ENCODE peak calls at places on chromosomes 11 and 22, in six cellular contexts. One of them, this sample, is unnamed.

GRCh38 chr11:10654211-10655150 is 39.1 kb downstream of the IRAG1 start:
- DNase-seq in H9: no peak
- DNase-seq in lung: no peak
- DNase-seq in A549: peak; percentile 35
- DNase-seq in body of pancreas: peak; percentile 38
- DNase-seq in foreskin keratinocyte: peak; percentile 40
- DNase-seq in this sample: no peak

GRCh38 chr22:27668828-27669797 is 132.4 kb downstream of the MN1 start:
- DNase-seq in lung: no peak
- DNase-seq in H9: peak; percentile 48
- DNase-seq in A549: peak; percentile 58
- DNase-seq in foreskin keratinocyte: peak; percentile 66
- DNase-seq in body of pancreas: peak; percentile 36
- DNase-seq in this sample: no peak

GRCh38 chr11:41201156-41201555 is 258.3 kb downstream of the LRRC4C start:
- DNase-seq in foreskin keratinocyte: peak; percentile 8
- DNase-seq in lung: peak; percentile 30
- DNase-seq in A549: no peak
- DNase-seq in body of pancreas: no peak
- DNase-seq in H9: peak; percentile 54
- DNase-seq in this sample: no peak

GRCh38 chr11:120209750-120210650 is 832 bp upstream of the OAF start:
- DNase-seq in foreskin keratinocyte: no peak
- DNase-seq in lung: no peak
- DNase-seq in body of pancreas: no peak
- DNase-seq in A549: no peak
- DNase-seq in H9: no peak
- DNase-seq in this sample: no peak

GRCh38 chr11:97965849-97966646 is 1054.7 kb upstream of the CNTN5 start:
- DNase-seq in lung: no peak
- DNase-seq in foreskin keratinocyte: peak; percentile 86
- DNase-seq in A549: no peak
- DNase-seq in body of pancreas: no peak
- DNase-seq in H9: no peak
- DNase-seq in this sample: peak; percentile 84

GRCh38 chr11:111612211-111612610 is 10.0 kb downstream of the SIK2 start:
- DNase-seq in body of pancreas: no peak
- DNase-seq in H9: no peak
- DNase-seq in lung: no peak
- DNase-seq in A549: no peak
- DNase-seq in foreskin keratinocyte: no peak
- DNase-seq in this sample: peak; percentile 29

GRCh38 chr11:2348986-2349385 is 28.1 kb upstream of the CD81 start:
- DNase-seq in lung: no peak
- DNase-seq in H9: no peak
- DNase-seq in body of pancreas: no peak
- DNase-seq in A549: no peak
- DNase-seq in foreskin keratinocyte: no peak
- DNase-seq in this sample: no peak

GRCh38 chr11:21948876-21949275 is 244.0 kb upstream of the ANO5 start:
- DNase-seq in body of pancreas: no peak
- DNase-seq in lung: no peak
- DNase-seq in A549: no peak
- DNase-seq in foreskin keratinocyte: no peak
- DNase-seq in H9: no peak
- DNase-seq in this sample: no peak

GRCh38 chr11:1562469-1563148 is 9.5 kb downstream of the DUSP8 start:
- DNase-seq in H9: no peak
- DNase-seq in A549: no peak
- DNase-seq in foreskin keratinocyte: no peak
- DNase-seq in body of pancreas: no peak
- DNase-seq in lung: no peak
- DNase-seq in this sample: no peak

GRCh38 chr11:67281552-67282150 is 7.5 kb upstream of the ANKRD13D start:
- DNase-seq in body of pancreas: peak; percentile 9
- DNase-seq in foreskin keratinocyte: no peak
- DNase-seq in A549: no peak
- DNase-seq in H9: no peak
- DNase-seq in lung: no peak
- DNase-seq in this sample: no peak

GRCh38 chr11:67282155-67282875 is 6.8 kb upstream of the ANKRD13D start:
- DNase-seq in lung: no peak
- DNase-seq in body of pancreas: peak; percentile 9
- DNase-seq in foreskin keratinocyte: no peak
- DNase-seq in H9: no peak
- DNase-seq in A549: no peak
- DNase-seq in this sample: no peak

GRCh38 chr11:67284811-67285540 is 4.1 kb upstream of the ANKRD13D start:
- DNase-seq in lung: no peak
- DNase-seq in foreskin keratinocyte: no peak
- DNase-seq in A549: no peak
- DNase-seq in H9: no peak
- DNase-seq in body of pancreas: peak; percentile 9
- DNase-seq in this sample: no peak

GRCh38 chr11:67282876-67283371 is 6.2 kb upstream of the ANKRD13D start:
- DNase-seq in lung: no peak
- DNase-seq in foreskin keratinocyte: no peak
- DNase-seq in body of pancreas: peak; percentile 10
- DNase-seq in A549: no peak
- DNase-seq in H9: no peak
- DNase-seq in this sample: no peak

DNA sequence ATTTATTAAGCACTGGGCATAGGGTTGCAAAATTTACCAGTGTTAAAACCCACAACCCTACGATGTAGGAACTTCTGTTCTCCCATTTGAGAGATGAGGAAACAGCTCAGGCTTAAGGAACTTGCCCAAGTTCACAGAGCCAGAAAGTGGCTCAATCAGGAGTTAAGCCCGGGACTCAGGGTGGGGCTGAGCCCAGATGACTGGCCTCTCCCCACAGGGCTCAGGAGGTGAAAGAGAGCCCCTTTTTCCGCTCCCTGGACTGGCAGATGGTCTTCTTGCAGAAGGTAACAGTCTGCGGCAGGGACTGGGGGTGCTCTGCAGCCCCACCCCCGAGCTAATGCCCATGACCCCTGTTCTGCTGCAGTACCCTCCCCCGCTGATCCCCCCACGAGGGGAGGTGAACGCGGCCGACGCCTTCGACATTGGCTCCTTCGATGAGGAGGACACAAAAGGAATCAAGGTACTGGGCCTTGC is 5.6 kb upstream of the ANKRD13D start:
- DNase-seq in foreskin keratinocyte: no peak
- DNase-seq in A549: no peak
- DNase-seq in body of pancreas: peak; percentile 10
- DNase-seq in lung: no peak
- DNase-seq in H9: no peak
- DNase-seq in this sample: no peak
- H3K27ac ChIP-seq in foreskin keratinocyte: no peak overlapping the region
- H3K27ac ChIP-seq in A549: no peak overlapping the region
- H3K27ac ChIP-seq in body of pancreas: no peak overlapping the region
- H3K27ac ChIP-seq in lung: no peak overlapping the region
- H3K27ac ChIP-seq in H9: no peak overlapping the region
- H3K27ac ChIP-seq in this sample: no peak overlapping the region

DNA sequence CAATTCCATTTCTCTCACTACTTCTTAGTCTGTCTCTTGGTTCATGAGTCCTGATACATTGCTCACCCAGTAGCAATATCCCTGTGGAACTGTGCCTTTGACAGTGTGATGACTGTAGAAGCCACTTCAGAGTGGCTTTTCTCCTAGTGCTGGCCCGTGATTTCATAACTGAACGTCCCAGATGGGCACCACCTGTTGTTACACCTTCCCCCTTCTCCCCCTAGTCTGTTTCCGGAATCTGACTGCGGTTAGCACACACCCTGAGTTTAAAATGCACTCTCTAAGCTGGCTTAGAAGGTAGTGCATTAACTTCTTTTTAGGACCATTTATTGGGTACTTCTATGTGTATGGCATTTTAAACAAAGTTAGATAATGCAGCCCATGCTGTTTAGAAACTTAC is 83.0 kb downstream of the ALX4 start:
- DNase-seq in H9: no peak
- DNase-seq in lung: no peak
- DNase-seq in body of pancreas: no peak
- DNase-seq in A549: no peak
- DNase-seq in foreskin keratinocyte: no peak
- DNase-seq in this sample: no peak
- TF ChIP-seq CTCF in H9: no peak
- TF ChIP-seq CTCF in lung: no peak
- TF ChIP-seq CTCF in body of pancreas: no peak
- TF ChIP-seq CTCF in A549: no peak
- TF ChIP-seq CTCF in foreskin keratinocyte: no peak
- TF ChIP-seq CTCF in this sample: no peak

GRCh38 chr22:17091851-17092250 is 7.1 kb downstream of the IL17RA start:
- DNase-seq in foreskin keratinocyte: no peak
- DNase-seq in lung: no peak
- DNase-seq in H9: no peak
- DNase-seq in body of pancreas: no peak
- DNase-seq in A549: no peak
- DNase-seq in this sample: no peak
- H3K27ac ChIP-seq in foreskin keratinocyte: no peak overlapping the region
- H3K27ac ChIP-seq in lung: no peak overlapping the region
- H3K27ac ChIP-seq in H9: no peak overlapping the region
- H3K27ac ChIP-seq in body of pancreas: no peak overlapping the region
- H3K27ac ChIP-seq in A549: no peak overlapping the region
- H3K27ac ChIP-seq in this sample: peak overlapping the region; percentile 2

GRCh38 chr11:66219846-66220565 is 48.4 kb upstream of the RAB1B start:
- DNase-seq in H9: peak; percentile 12
- DNase-seq in body of pancreas: no peak
- DNase-seq in lung: no peak
- DNase-seq in A549: no peak
- DNase-seq in foreskin keratinocyte: no peak
- DNase-seq in this sample: no peak
- TF ChIP-seq CTCF in H9: no peak
- TF ChIP-seq CTCF in body of pancreas: no peak
- TF ChIP-seq CTCF in lung: no peak
- TF ChIP-seq CTCF in A549: no peak
- TF ChIP-seq CTCF in foreskin keratinocyte: no peak
- TF ChIP-seq CTCF in this sample: no peak

DNA sequence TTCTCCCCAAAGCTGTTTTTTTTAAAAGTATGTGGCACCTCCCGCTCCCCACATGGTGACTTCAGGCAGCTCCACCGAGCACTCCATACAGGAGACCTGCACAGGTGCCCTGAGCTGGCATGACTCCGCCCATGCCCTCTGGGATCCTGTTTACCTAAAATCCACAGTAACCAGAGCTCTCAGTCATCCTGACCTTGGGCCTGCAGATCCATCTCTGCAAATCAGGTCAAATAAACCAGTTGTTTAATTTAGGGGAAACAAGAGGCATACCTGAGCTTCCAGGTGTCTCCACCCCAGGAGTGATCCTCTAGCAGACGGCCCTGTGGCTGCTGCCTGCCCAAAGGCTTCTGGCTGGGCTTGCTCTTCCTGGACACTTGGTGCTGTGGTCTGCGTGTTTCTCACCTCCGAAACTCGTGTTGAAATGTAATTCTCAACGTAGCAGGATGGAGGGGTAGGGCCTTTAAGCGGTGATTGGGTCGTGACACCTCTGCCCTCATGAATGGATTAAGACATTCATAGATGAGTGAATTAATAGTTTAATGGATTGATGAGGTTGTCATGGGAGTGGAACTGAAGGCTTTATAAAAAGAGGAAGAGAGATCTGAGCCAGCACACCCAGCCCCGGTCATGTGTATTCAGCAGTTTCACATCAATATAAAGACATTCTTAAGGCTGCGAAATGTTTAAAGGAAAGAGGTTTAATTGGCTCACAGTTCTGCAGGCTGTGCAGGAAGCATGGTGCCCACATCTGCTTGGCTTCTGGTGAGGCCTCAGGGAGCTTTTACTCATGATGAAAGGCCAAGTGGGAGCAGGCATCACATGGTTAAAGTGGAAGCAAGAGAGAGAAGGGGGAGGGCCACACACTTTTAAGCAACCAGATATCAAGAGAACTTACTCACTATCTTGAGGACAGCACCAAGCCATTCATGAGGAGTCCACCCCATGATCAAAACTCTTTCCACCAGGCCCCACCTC is 34.1 kb downstream of the LINC01488 start:
- DNase-seq in body of pancreas: no peak
- DNase-seq in H9: no peak
- DNase-seq in A549: no peak
- DNase-seq in lung: no peak
- DNase-seq in foreskin keratinocyte: no peak
- DNase-seq in this sample: no peak
- H3K27ac ChIP-seq in body of pancreas: no peak overlapping the region
- H3K27ac ChIP-seq in H9: no peak overlapping the region
- H3K27ac ChIP-seq in A549: no peak overlapping the region
- H3K27ac ChIP-seq in lung: no peak overlapping the region
- H3K27ac ChIP-seq in foreskin keratinocyte: no peak overlapping the region
- H3K27ac ChIP-seq in this sample: no peak overlapping the region

GRCh38 chr22:26170795-26171194 is 1.5 kb downstream of the SEZ6L start:
- DNase-seq in A549: no peak
- DNase-seq in lung: no peak
- DNase-seq in H9: peak; percentile 67
- DNase-seq in foreskin keratinocyte: no peak
- DNase-seq in body of pancreas: peak; percentile 17
- DNase-seq in this sample: no peak
- TF ChIP-seq CTCF in A549: no peak
- TF ChIP-seq CTCF in lung: no peak
- TF ChIP-seq CTCF in H9: peak; percentile 57
- TF ChIP-seq CTCF in foreskin keratinocyte: no peak
- TF ChIP-seq CTCF in body of pancreas: no peak
- TF ChIP-seq CTCF in this sample: no peak